ENCODE peak calls at places on chromosomes 7 and 10, in four cellular contexts. One of them, this sample, is unnamed.

GRCh38 chr7:151699147-151699546 is 177.8 kb downstream of the PRKAG2 start:
- DNase-seq in upper lobe of right lung: no peak
- DNase-seq in ovary: peak; percentile 75
- DNase-seq in sigmoid colon: no peak
- DNase-seq in this sample: no peak

GRCh38 chr10:16297652-16298051 is 139.2 kb upstream of the PTER start:
- DNase-seq in upper lobe of right lung: no peak
- DNase-seq in sigmoid colon: no peak
- DNase-seq in ovary: no peak
- DNase-seq in this sample: no peak

GRCh38 chr10:132793871-132794849 is 8.2 kb upstream of the NKX6-2 start:
- DNase-seq in upper lobe of right lung: no peak
- DNase-seq in ovary: no peak
- DNase-seq in sigmoid colon: no peak
- DNase-seq in this sample: no peak

GRCh38 chr7:107002131-107002803 is 42.2 kb upstream of the PRKAR2B start:
- DNase-seq in sigmoid colon: no peak
- DNase-seq in upper lobe of right lung: no peak
- DNase-seq in ovary: no peak
- DNase-seq in this sample: no peak

GRCh38 chr7:130486963-130487324 is 4.9 kb upstream of the MEST start:
- DNase-seq in ovary: no peak
- DNase-seq in upper lobe of right lung: no peak
- DNase-seq in sigmoid colon: no peak
- DNase-seq in this sample: no peak

GRCh38 chr10:47264797-47265281 is 35.2 kb upstream of the GDF10 start:
- DNase-seq in sigmoid colon: no peak
- DNase-seq in upper lobe of right lung: peak; percentile 45
- DNase-seq in ovary: no peak
- DNase-seq in this sample: peak; percentile 77

GRCh38 chr10:90947025-90947960 is 26.4 kb upstream of the ANKRD1 start:
- DNase-seq in upper lobe of right lung: no peak
- DNase-seq in ovary: no peak
- DNase-seq in sigmoid colon: no peak
- DNase-seq in this sample: no peak

GRCh38 chr10:15236340-15236739 is 67.8 kb upstream of the NMT2 start:
- DNase-seq in upper lobe of right lung: no peak
- DNase-seq in sigmoid colon: no peak
- DNase-seq in ovary: no peak
- DNase-seq in this sample: no peak

GRCh38 chr10:113381906-113382562 is 170.8 kb upstream of the HABP2 start:
- DNase-seq in ovary: no peak
- DNase-seq in upper lobe of right lung: no peak
- DNase-seq in sigmoid colon: no peak
- DNase-seq in this sample: peak; percentile 44

GRCh38 chr10:89163265-89163995 is 43.7 kb downstream of the CH25H start:
- DNase-seq in ovary: no peak
- DNase-seq in upper lobe of right lung: no peak
- DNase-seq in sigmoid colon: peak; percentile 72
- DNase-seq in this sample: peak; percentile 51

GRCh38 chr10:19817251-19818046 is 1.2 kb downstream of the PLXDC2 start:
- DNase-seq in sigmoid colon: peak; percentile 72
- DNase-seq in ovary: peak; percentile 46
- DNase-seq in upper lobe of right lung: peak; percentile 70
- DNase-seq in this sample: no peak

GRCh38 chr7:16933296-16934248 is 51.8 kb upstream of the AGR3 start:
- DNase-seq in ovary: no peak
- DNase-seq in sigmoid colon: no peak
- DNase-seq in upper lobe of right lung: no peak
- DNase-seq in this sample: no peak

GRCh38 chr7:26688936-26689506 is 175.4 kb downstream of the SKAP2 start:
- DNase-seq in ovary: no peak
- DNase-seq in upper lobe of right lung: no peak
- DNase-seq in sigmoid colon: no peak
- DNase-seq in this sample: no peak

GRCh38 chr10:15112657-15113056 is 15.5 kb downstream of the RPP38 start:
- DNase-seq in upper lobe of right lung: no peak
- DNase-seq in ovary: no peak
- DNase-seq in sigmoid colon: no peak
- DNase-seq in this sample: no peak

GRCh38 chr10:21405981-21406380 is 119.5 kb downstream of the SKIDA1 start:
- DNase-seq in ovary: no peak
- DNase-seq in sigmoid colon: no peak
- DNase-seq in upper lobe of right lung: no peak
- DNase-seq in this sample: no peak

GRCh38 chr10:33412261-33413092 is 78.0 kb upstream of the NRP1 start:
- DNase-seq in upper lobe of right lung: peak; percentile 67
- DNase-seq in sigmoid colon: no peak
- DNase-seq in ovary: no peak
- DNase-seq in this sample: no peak

GRCh38 chr10:119191881-119192280 is 13.3 kb upstream of the PRDX3 start:
- DNase-seq in sigmoid colon: peak; percentile 22
- DNase-seq in upper lobe of right lung: no peak
- DNase-seq in ovary: no peak
- DNase-seq in this sample: no peak

GRCh38 chr10:112689327-112689726 is 242.3 kb downstream of the VTI1A start:
- DNase-seq in upper lobe of right lung: no peak
- DNase-seq in ovary: peak; percentile 46
- DNase-seq in sigmoid colon: no peak
- DNase-seq in this sample: no peak

GRCh38 chr7:35548291-35548690 is 146.6 kb downstream of the HERPUD2 start:
- DNase-seq in upper lobe of right lung: no peak
- DNase-seq in sigmoid colon: no peak
- DNase-seq in ovary: no peak
- DNase-seq in this sample: no peak

GRCh38 chr10:42898037-42898960 is 115.7 kb downstream of the BMS1 start:
- DNase-seq in upper lobe of right lung: no peak
- DNase-seq in ovary: no peak
- DNase-seq in sigmoid colon: no peak
- DNase-seq in this sample: no peak

GRCh38 chr10:86857097-86857825 is 100.2 kb downstream of the MMRN2 start:
- DNase-seq in sigmoid colon: no peak
- DNase-seq in upper lobe of right lung: no peak
- DNase-seq in ovary: no peak
- DNase-seq in this sample: no peak

GRCh38 chr10:43131256-43131655 is 7.0 kb upstream of the CSGALNACT2 start:
- DNase-seq in sigmoid colon: no peak
- DNase-seq in upper lobe of right lung: no peak
- DNase-seq in ovary: no peak
- DNase-seq in this sample: no peak

GRCh38 chr10:126022841-126023240 is 126.5 kb downstream of the FANK1 start:
- DNase-seq in ovary: no peak
- DNase-seq in sigmoid colon: no peak
- DNase-seq in upper lobe of right lung: no peak
- DNase-seq in this sample: no peak

GRCh38 chr7:27560706-27561235 is 101.9 kb downstream of the HIBADH start:
- DNase-seq in sigmoid colon: no peak
- DNase-seq in upper lobe of right lung: no peak
- DNase-seq in ovary: no peak
- DNase-seq in this sample: no peak

GRCh38 chr10:132418520-132419416 is 21.8 kb downstream of the PWWP2B start:
- DNase-seq in ovary: no peak
- DNase-seq in sigmoid colon: no peak
- DNase-seq in upper lobe of right lung: peak; percentile 90
- DNase-seq in this sample: peak; percentile 36

DNA sequence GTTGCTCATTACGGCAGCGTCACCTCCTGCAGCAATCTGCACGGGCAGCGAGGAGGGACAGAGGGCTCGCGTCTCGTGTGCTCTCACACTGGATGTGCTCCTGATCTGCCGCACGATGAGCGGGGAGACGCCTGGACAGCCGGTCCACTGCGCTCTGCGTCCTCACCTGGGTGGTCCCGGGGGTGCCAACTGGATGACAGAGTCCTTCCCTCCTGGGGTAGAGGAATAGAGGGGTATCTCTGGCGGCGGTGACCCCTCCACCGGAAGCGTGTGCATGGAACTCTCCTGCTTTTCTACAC is 3.4 kb downstream of the FAM20C start:
- DNase-seq in sigmoid colon: no peak
- DNase-seq in upper lobe of right lung: no peak
- DNase-seq in ovary: no peak
- DNase-seq in this sample: no peak
- H3K27ac ChIP-seq in sigmoid colon: peak overlapping the region; percentile 87
- H3K27ac ChIP-seq in upper lobe of right lung: no peak overlapping the region
- H3K27ac ChIP-seq in ovary: no peak overlapping the region
- H3K27ac ChIP-seq in this sample: no peak overlapping the region

GRCh38 chr7:105992888-105993287 is 29.8 kb downstream of the CDHR3 start:
- DNase-seq in upper lobe of right lung: no peak
- DNase-seq in ovary: no peak
- DNase-seq in sigmoid colon: no peak
- DNase-seq in this sample: no peak

GRCh38 chr7:105990726-105991465 is 27.8 kb downstream of the CDHR3 start:
- DNase-seq in upper lobe of right lung: no peak
- DNase-seq in sigmoid colon: no peak
- DNase-seq in ovary: peak; percentile 61
- DNase-seq in this sample: no peak

GRCh38 chr7:105989686-105990085 is 26.6 kb downstream of the CDHR3 start:
- DNase-seq in sigmoid colon: no peak
- DNase-seq in ovary: no peak
- DNase-seq in upper lobe of right lung: no peak
- DNase-seq in this sample: no peak

GRCh38 chr7:105988277-105988676 is 25.2 kb downstream of the CDHR3 start:
- DNase-seq in sigmoid colon: no peak
- DNase-seq in ovary: no peak
- DNase-seq in upper lobe of right lung: no peak
- DNase-seq in this sample: no peak

GRCh38 chr7:105990141-105990540 is 27.1 kb downstream of the CDHR3 start:
- DNase-seq in ovary: no peak
- DNase-seq in sigmoid colon: no peak
- DNase-seq in upper lobe of right lung: no peak
- DNase-seq in this sample: no peak
- H3K27ac ChIP-seq in ovary: no peak overlapping the region
- H3K27ac ChIP-seq in sigmoid colon: no peak overlapping the region
- H3K27ac ChIP-seq in upper lobe of right lung: no peak overlapping the region
- H3K27ac ChIP-seq in this sample: no peak overlapping the region

DNA sequence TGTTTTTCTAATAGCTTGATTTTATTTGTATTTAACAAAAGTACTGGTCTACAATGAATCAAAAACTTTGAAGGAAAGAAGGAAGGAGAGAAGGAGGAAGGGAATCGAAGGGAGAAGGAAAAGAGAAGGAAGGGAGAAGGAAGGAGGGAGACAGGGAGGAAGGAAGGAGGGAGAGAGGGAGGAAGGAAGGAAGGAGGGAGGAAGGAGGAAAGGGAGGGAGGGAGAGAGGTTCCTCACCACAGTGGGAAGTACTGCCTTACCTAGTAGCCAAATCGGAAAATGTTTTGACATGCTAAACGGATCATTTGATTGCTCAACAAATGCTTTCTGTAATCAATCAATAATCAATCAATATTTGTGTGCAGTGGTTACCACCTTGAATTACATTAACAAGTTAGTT is 225.8 kb upstream of the CELF2 start:
- DNase-seq in sigmoid colon: no peak
- DNase-seq in upper lobe of right lung: no peak
- DNase-seq in ovary: no peak
- DNase-seq in this sample: no peak
- H3K27ac ChIP-seq in sigmoid colon: no peak overlapping the region
- H3K27ac ChIP-seq in upper lobe of right lung: no peak overlapping the region
- H3K27ac ChIP-seq in ovary: no peak overlapping the region
- H3K27ac ChIP-seq in this sample: no peak overlapping the region

DNA sequence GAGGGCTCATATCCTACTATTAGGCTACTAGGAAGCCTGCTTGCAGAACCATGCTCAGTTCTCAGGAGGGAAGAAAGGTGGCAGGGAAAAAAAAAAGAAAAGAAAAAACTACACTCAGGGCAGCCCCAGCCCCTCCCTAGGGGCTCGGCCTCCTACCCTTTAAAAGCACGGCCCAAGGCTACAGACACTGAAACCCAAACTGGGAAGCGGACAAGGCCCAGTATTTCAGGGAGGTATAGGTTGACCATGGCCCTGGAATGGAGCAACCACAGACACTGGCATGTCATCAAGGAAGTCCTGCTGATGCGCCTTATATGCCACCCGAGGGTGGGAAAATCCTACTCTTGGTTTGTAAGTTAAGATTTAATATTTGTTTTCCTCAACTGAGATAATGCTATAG is 50.8 kb downstream of the DLG5 start:
- DNase-seq in ovary: no peak
- DNase-seq in sigmoid colon: no peak
- DNase-seq in upper lobe of right lung: no peak
- DNase-seq in this sample: no peak
- H3K27ac ChIP-seq in ovary: no peak overlapping the region
- H3K27ac ChIP-seq in sigmoid colon: peak overlapping the region; percentile 82
- H3K27ac ChIP-seq in upper lobe of right lung: no peak overlapping the region
- H3K27ac ChIP-seq in this sample: no peak overlapping the region